ENCODE peak calls at places on chromosomes 2 and 18, in eight cellular contexts. P is endodermal cell, Q is upper lobe of left lung, C is AG09319, G is A549, K is fibroblast of mammary gland, J is brain microvascular endothelial cell, O is psoas muscle. D is an unnamed sample.

GRCh38 chr2:207528980-207529329 is 807 bp upstream of the CREB1 start:
- DNase-seq in P (no peak), Q (no peak), C (no peak), G (peak), K (peak), J (no peak), O (peak), D (peak)

GRCh38 chr18:8794133-8794986 is 89.0 kb downstream of the MTCL1 start:
- DNase-seq in P (no peak), Q (no peak), C (no peak), G (peak), K (peak), J (peak), O (no peak), D (peak)

GRCh38 chr18:76495435-76496199 is 575 bp upstream of the ZNF516 start:
- DNase-seq in P (peak), Q (peak), C (no peak), G (peak), K (peak), J (peak), O (peak), D (peak)

GRCh38 chr18:1680108-1680507 is 775.4 kb downstream of the ADCYAP1 start:
- DNase-seq in P (no peak), Q (no peak), C (no peak), G (no peak), K (no peak), J (no peak), O (no peak), D (no peak)

GRCh38 chr2:172674034-172674967 is 61.3 kb upstream of the RAPGEF4 start:
- DNase-seq in P (peak), Q (peak), C (no peak), G (no peak), K (peak), J (peak), O (peak), D (no peak)

GRCh38 chr18:28132084-28132483 is 44.8 kb downstream of the CDH2 start:
- DNase-seq in P (no peak), Q (no peak), C (no peak), G (no peak), K (no peak), J (no peak), O (no peak), D (no peak)

GRCh38 chr18:8610442-8610801 is 1.2 kb downstream of the RAB12 start:
- DNase-seq in P (no peak), Q (no peak), C (no peak), G (no peak), K (peak), J (no peak), O (no peak), D (no peak)

GRCh38 chr2:74834806-74835755 is 1.2 kb downstream of the HK2 start:
- DNase-seq in P (peak), Q (peak), C (no peak), G (no peak), K (peak), J (no peak), O (peak), D (peak)

GRCh38 chr2:128607981-128608506 is 289.4 kb upstream of the HS6ST1 start:
- DNase-seq in P (no peak), Q (no peak), C (no peak), G (no peak), K (no peak), J (no peak), O (no peak), D (no peak)

GRCh38 chr18:69968073-69968472 is 20.4 kb upstream of the CD226 start:
- DNase-seq in P (no peak), Q (no peak), C (no peak), G (no peak), K (no peak), J (no peak), O (no peak), D (no peak)

GRCh38 chr2:204021290-204022081 is 84.9 kb downstream of the ICOS start:
- DNase-seq in P (no peak), Q (no peak), C (no peak), G (no peak), K (no peak), J (no peak), O (no peak), D (no peak)

GRCh38 chr2:101305044-101305443 is 3.5 kb downstream of the RNF149 start:
- DNase-seq in P (no peak), Q (no peak), C (no peak), G (no peak), K (no peak), J (no peak), O (no peak), D (no peak)

GRCh38 chr2:98476192-98476868 is 31.7 kb downstream of the INPP4A start:
- DNase-seq in P (no peak), Q (no peak), C (no peak), G (no peak), K (peak), J (no peak), O (no peak), D (no peak)

GRCh38 chr2:127092306-127092705 is 14.6 kb downstream of the BIN1 start:
- DNase-seq in P (no peak), Q (peak), C (no peak), G (no peak), K (no peak), J (no peak), O (peak), D (no peak)

GRCh38 chr2:222399038-222399783 is 25.1 kb upstream of the SGPP2 start:
- DNase-seq in P (no peak), Q (no peak), C (no peak), G (no peak), K (no peak), J (no peak), O (no peak), D (no peak)

GRCh38 chr2:44528595-44528994 is 166.8 kb downstream of the CAMKMT start:
- DNase-seq in P (no peak), Q (no peak), C (peak), G (no peak), K (peak), J (peak), O (no peak), D (peak)

GRCh38 chr2:24749069-24749691 is 44.0 kb downstream of the PTRHD1 start:
- DNase-seq in P (peak), Q (no peak), C (no peak), G (no peak), K (no peak), J (no peak), O (no peak), D (no peak)

GRCh38 chr2:223469270-223470057 is 132.7 kb downstream of the SCG2 start:
- DNase-seq in P (no peak), Q (no peak), C (no peak), G (peak), K (peak), J (peak), O (peak), D (peak)

GRCh38 chr2:88091943-88092342 is 24.3 kb downstream of the SMYD1 start:
- DNase-seq in P (peak), Q (no peak), C (no peak), G (no peak), K (no peak), J (no peak), O (no peak), D (no peak)

GRCh38 chr18:22238036-22238435 is 68.6 kb downstream of the GATA6 start:
- DNase-seq in P (no peak), Q (no peak), C (no peak), G (no peak), K (no peak), J (no peak), O (no peak), D (no peak)

GRCh38 chr18:45571714-45572113 is 43.6 kb upstream of the SLC14A2 start:
- DNase-seq in P (peak), Q (no peak), C (no peak), G (no peak), K (no peak), J (no peak), O (no peak), D (no peak)

GRCh38 chr2:37683241-37683640 is 11.8 kb upstream of the CDC42EP3 start:
- DNase-seq in P (no peak), Q (no peak), C (no peak), G (no peak), K (no peak), J (no peak), O (no peak), D (no peak)

GRCh38 chr18:32010124-32010745 is 8.4 kb upstream of the RNF125 start:
- DNase-seq in P (no peak), Q (no peak), C (no peak), G (no peak), K (peak), J (no peak), O (no peak), D (no peak)

GRCh38 chr18:7840445-7840844 is 273.3 kb downstream of the PTPRM start:
- DNase-seq in P (no peak), Q (no peak), C (no peak), G (no peak), K (no peak), J (no peak), O (no peak), D (no peak)

GRCh38 chr18:79937103-79937860 is 14.2 kb downstream of the SLC66A2 start:
- DNase-seq in P (peak), Q (no peak), C (no peak), G (no peak), K (no peak), J (no peak), O (no peak), D (no peak)

GRCh38 chr2:46226620-46227019 is 70.6 kb upstream of the EPAS1 start:
- DNase-seq in P (no peak), Q (no peak), C (no peak), G (no peak), K (no peak), J (no peak), O (no peak), D (no peak)

GRCh38 chr2:236968101-236968886 is 117.4 kb upstream of the COPS8 start:
- DNase-seq in P (peak), Q (no peak), C (no peak), G (no peak), K (no peak), J (no peak), O (no peak), D (no peak)

GRCh38 chr2:42853571-42854206 is 61.3 kb upstream of the HAAO start:
- DNase-seq in P (no peak), Q (no peak), C (no peak), G (no peak), K (no peak), J (no peak), O (no peak), D (no peak)

GRCh38 chr2:238505119-238505891 is 78.6 kb downstream of the ASB1 start:
- DNase-seq in P (no peak), Q (no peak), C (no peak), G (no peak), K (peak), J (peak), O (no peak), D (no peak)

GRCh38 chr2:75047189-75047812 is 88.9 kb downstream of the POLE4 start:
- DNase-seq in P (no peak), Q (no peak), C (no peak), G (peak), K (peak), J (peak), O (no peak), D (peak)

GRCh38 chr2:162041465-162041864 is 32.5 kb downstream of the DPP4 start:
- DNase-seq in P (no peak), Q (no peak), C (no peak), G (no peak), K (no peak), J (no peak), O (no peak), D (no peak)

GRCh38 chr2:161166538-161167409 is 6.5 kb downstream of the TANK start:
- DNase-seq in P (no peak), Q (no peak), C (no peak), G (no peak), K (peak), J (no peak), O (no peak), D (no peak)

GRCh38 chr18:7856733-7857132 is 289.6 kb downstream of the PTPRM start:
- DNase-seq in P (no peak), Q (no peak), C (no peak), G (peak), K (no peak), J (peak), O (no peak), D (peak)

GRCh38 chr18:2302628-2303516 is 268.4 kb downstream of the METTL4 start:
- DNase-seq in P (no peak), Q (no peak), C (no peak), G (peak), K (peak), J (no peak), O (no peak), D (peak)

GRCh38 chr18:36325846-36326245 is 28.3 kb downstream of the FHOD3 start:
- DNase-seq in P (no peak), Q (no peak), C (no peak), G (no peak), K (no peak), J (no peak), O (no peak), D (no peak)

GRCh38 chr2:11750422-11750821 is 4.0 kb downstream of the LPIN1 start:
- DNase-seq in P (no peak), Q (no peak), C (no peak), G (no peak), K (peak), J (no peak), O (no peak), D (peak)

GRCh38 chr2:100383306-100383705 is 34.2 kb downstream of the CHST10 start:
- DNase-seq in P (no peak), Q (no peak), C (no peak), G (no peak), K (no peak), J (no peak), O (no peak), D (no peak)

GRCh38 chr2:174777334-174777733 is 13.1 kb upstream of the CHRNA1 start:
- DNase-seq in P (no peak), Q (no peak), C (no peak), G (no peak), K (peak), J (no peak), O (no peak), D (no peak)

GRCh38 chr2:174776686-174777085 is 12.4 kb upstream of the CHRNA1 start:
- DNase-seq in P (no peak), Q (no peak), C (no peak), G (no peak), K (no peak), J (no peak), O (no peak), D (no peak)

GRCh38 chr2:174775586-174775985 is 11.3 kb upstream of the CHRNA1 start:
- DNase-seq in P (peak), Q (no peak), C (no peak), G (no peak), K (no peak), J (no peak), O (no peak), D (no peak)

GRCh38 chr2:174774828-174775227 is 10.6 kb upstream of the CHRNA1 start:
- DNase-seq in P (no peak), Q (no peak), C (no peak), G (no peak), K (no peak), J (no peak), O (no peak), D (no peak)

DNA sequence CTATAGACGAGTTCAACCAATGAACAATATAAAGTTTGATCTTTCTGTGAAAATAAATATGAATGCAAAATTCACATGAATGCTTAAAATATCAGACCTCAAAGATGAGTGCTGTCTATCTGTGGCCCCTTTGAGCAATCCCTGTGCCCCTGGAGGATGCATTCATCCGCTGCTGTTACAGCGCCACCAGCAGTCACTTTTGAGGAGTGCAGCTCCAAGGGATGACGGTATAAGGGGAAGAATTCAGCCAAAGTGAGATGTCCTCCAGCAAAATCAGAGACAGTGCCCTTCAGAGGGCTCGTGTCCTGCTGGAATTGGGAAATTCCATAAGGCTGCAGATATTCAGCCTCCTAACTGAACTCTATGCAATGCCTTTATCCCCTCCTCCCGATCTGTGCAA is 12.0 kb upstream of the CHRNA1 start:
- DNase-seq in P (peak), Q (no peak), C (no peak), G (no peak), K (no peak), J (no peak), O (no peak), D (no peak)
- TF ChIP-seq CTCF in P (peak), Q (no peak), C (peak), G (no peak), K (peak), J (peak), O (no peak), D (peak)

DNA sequence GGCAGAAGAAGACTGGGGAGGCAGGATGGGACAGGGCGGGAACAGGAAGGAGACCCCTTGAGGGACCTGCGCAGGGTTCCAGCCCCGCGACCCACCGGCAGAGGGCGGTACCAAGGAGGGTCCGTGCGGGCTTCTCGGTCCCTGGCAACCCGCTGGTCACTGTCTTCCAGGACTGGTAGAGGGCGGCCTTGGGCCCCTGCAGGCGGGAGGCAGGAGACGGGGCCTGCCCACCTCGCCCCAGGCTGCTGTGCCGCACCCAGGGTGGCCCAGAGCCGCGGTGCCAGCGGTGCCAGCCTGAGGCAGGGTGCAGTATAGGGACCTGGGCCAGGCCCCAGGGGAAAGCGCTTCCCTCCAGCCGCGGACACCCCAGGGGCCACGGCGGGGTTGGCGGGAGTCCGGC is 34.5 kb downstream of the NEURL3 start:
- DNase-seq in P (peak), Q (peak), C (no peak), G (peak), K (peak), J (peak), O (peak), D (no peak)
- TF ChIP-seq CTCF in P (peak), Q (peak), C (peak), G (peak), K (peak), J (peak), O (peak), D (peak)

GRCh38 chr2:168495524-168495923 is 39.5 kb downstream of the CERS6 start:
- DNase-seq in P (no peak), Q (no peak), C (no peak), G (no peak), K (no peak), J (no peak), O (no peak), D (no peak)

GRCh38 chr2:168490015-168490874 is 34.2 kb downstream of the CERS6 start:
- DNase-seq in P (peak), Q (no peak), C (no peak), G (peak), K (peak), J (peak), O (no peak), D (peak)

GRCh38 chr2:168490916-168491605 is 35.0 kb downstream of the CERS6 start:
- DNase-seq in P (no peak), Q (no peak), C (no peak), G (no peak), K (no peak), J (no peak), O (no peak), D (no peak)

GRCh38 chr2:168499500-168499899 is 43.4 kb downstream of the CERS6 start:
- DNase-seq in P (no peak), Q (no peak), C (no peak), G (no peak), K (no peak), J (no peak), O (no peak), D (no peak)

DNA sequence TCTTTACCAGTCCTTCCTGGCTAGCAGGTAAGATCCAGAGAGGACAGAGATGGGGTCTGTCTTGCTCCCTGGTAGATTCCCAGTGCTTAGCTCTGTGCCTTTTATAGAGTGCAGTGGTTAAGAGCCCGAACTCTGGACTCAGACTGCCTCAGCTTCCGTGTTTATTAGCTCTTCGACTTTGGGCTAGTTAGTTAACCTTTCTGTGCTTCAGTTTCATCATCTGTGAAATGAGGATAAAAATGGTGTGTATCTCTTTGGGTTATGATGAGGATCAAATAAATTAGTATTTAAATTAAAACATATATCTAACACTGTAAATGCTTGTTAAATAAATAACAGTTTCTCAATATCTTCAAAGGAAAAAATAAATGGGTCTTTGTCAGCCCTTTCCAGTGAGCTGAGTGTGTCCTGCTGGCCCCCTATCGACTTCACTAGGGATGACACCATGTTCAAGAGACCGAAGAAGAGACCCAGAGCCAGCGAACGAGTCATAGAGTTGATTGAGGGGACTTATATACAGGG is 38.2 kb downstream of the CERS6 start:
- DNase-seq in P (peak), Q (no peak), C (no peak), G (peak), K (peak), J (peak), O (no peak), D (no peak)
- TF ChIP-seq CTCF in P (peak), Q (no peak), C (no peak), G (peak), K (peak), J (peak), O (no peak), D (peak)

DNA sequence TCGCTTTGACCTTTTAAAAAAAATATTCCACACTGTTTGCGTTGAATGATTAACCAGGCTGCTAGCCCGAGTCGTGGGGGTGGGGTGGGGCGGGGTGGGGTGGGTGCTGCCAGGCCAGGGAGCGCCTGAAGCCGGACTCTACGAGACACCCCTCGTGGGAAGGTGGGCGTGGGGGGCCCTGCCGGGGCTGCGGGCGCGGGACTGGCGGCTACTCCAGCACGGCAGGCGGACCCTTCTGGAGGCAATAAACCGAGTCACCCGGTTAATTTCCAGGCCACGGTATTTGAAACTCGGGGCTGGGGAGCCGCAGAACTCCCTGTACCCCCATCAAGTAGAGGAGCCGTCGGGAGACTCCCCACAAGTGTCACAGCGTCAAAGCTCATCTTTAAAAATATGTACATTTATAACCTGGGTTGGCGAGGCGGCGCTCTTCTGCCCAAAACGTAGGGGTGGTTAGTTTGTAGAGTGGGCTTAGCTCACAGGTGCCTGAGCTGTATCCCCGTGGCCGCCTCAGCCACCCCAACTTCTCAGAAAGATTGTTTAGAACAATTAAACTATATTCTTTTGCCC is 1.2 kb downstream of the B3GNT2 start:
- DNase-seq in P (peak), Q (peak), C (no peak), G (no peak), K (no peak), J (no peak), O (no peak), D (no peak)
- TF ChIP-seq CTCF in P (no peak), Q (no peak), C (no peak), G (peak), K (no peak), J (peak), O (no peak), D (peak)